ENCODE peak calls at places on chromosomes 11 and 22, in six cellular contexts. I is HL-60, F is ovary, Z is fibroblast of pulmonary artery, X is AG09309, T is SK-N-SH. D is an unnamed sample.

GRCh38 chr11:117282956-117283355 is 8.2 kb upstream of the BACE1-AS start:
- DNase-seq in I (peak), F (no peak), Z (no peak), X (no peak), T (no peak), D (no peak)

GRCh38 chr11:68354181-68354872 is 41.9 kb downstream of the LRP5 start:
- DNase-seq in I (no peak), F (peak), Z (peak), X (peak), T (no peak), D (peak)

GRCh38 chr22:45120931-45121330 is 42.8 kb upstream of the NUP50 start:
- DNase-seq in I (no peak), F (no peak), Z (no peak), X (no peak), T (no peak), D (no peak)

GRCh38 chr22:24285245-24285644 is 14.6 kb downstream of the SPECC1L start:
- DNase-seq in I (no peak), F (no peak), Z (no peak), X (no peak), T (no peak), D (no peak)

GRCh38 chr11:95074806-95075563 is 8.3 kb downstream of the SRSF8 start:
- DNase-seq in I (no peak), F (peak), Z (peak), X (no peak), T (no peak), D (no peak)

GRCh38 chr11:119148855-119149370 is at the start of gene ABCG4:
- DNase-seq in I (no peak), F (no peak), Z (no peak), X (no peak), T (peak), D (no peak)

GRCh38 chr11:120441592-120441991 is 70.0 kb upstream of the GRIK4 start:
- DNase-seq in I (no peak), F (no peak), Z (no peak), X (no peak), T (no peak), D (no peak)

GRCh38 chr11:19320764-19321163 is 80.0 kb upstream of the E2F8 start:
- DNase-seq in I (no peak), F (no peak), Z (no peak), X (no peak), T (no peak), D (no peak)

GRCh38 chr11:16862733-16863132 is 124.3 kb downstream of the C11orf58 start:
- DNase-seq in I (no peak), F (no peak), Z (no peak), X (no peak), T (peak), D (peak)

GRCh38 chr22:50078246-50078645 is 7.0 kb downstream of the MLC1 start:
- DNase-seq in I (no peak), F (no peak), Z (no peak), X (no peak), T (no peak), D (no peak)

DNA sequence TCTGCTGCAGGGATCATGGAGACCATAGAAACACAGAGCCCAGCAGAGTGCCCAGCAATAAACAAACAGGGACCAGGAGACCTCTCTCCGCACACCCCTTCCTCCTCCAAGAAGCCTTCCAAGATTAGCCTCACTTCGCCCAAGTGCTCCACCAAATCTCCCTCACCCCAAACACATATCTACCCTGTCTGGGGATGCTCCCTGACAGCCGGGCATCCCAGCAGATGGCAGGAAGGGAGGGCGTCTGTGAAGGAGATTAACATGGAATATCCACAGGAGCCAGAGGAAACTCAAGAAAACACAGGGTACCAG is 26.5 kb downstream of the ARAP1 start:
- DNase-seq in I (no peak), F (no peak), Z (no peak), X (no peak), T (no peak), D (no peak)
- H3K4me3 ChIP-seq in I (no peak), F (no peak), Z (no peak), X (no peak), T (no peak), D (no peak)

DNA sequence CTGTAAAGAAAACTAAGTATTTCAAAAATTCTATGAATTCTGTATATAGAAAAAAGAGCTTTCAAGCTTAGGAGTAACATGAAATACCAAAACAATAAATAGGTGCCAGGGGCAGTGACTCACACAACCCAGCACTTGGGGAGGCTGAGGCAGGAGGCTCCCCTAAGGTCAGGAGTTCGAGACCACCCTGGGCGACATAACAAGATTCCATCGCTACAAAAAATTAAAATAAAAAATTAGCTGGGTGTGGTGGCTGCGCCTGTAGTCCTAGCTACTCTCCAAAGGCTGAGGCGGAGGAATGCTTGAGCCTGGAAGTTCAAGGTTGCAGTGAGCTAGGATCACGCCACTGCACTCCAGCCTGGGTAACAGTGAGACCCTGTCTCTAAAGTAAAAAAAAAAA is 21.5 kb downstream of the ZNF280B start:
- DNase-seq in I (no peak), F (no peak), Z (no peak), X (no peak), T (no peak), D (no peak)
- TF ChIP-seq CTCF in I (no peak), F (no peak), Z (no peak), X (no peak), T (no peak), D (no peak)

DNA sequence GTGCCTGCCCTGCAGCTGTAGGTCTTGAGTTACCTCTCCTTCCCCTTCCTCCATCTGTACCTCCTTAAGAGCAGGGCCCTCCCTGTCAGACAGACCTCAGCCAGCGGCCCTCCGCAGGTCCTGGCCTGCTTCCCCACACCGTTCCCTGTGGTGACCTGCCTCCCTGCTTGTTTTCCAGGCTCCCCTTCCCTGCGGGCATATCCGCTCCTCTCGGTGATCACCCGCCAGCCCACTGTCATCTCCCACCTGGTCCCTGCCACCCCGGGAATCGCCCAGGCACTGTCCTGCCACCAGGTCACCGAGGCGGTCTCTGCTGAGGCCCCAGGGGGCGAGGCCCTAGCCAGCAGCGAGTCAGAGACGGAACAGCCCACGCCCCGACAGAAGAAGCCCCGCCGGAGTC is 60.9 kb downstream of the BARX2 start:
- DNase-seq in I (no peak), F (no peak), Z (no peak), X (no peak), T (no peak), D (no peak)
- H3K4me3 ChIP-seq in I (no peak), F (no peak), Z (no peak), X (no peak), T (no peak), D (no peak)

GRCh38 chr11:83711035-83711630 is 425.0 kb upstream of the CCDC90B start:
- DNase-seq in I (no peak), F (no peak), Z (no peak), X (no peak), T (no peak), D (no peak)
- TF ChIP-seq CTCF in I (no peak), F (no peak), Z (no peak), X (no peak), T (no peak), D (no peak)